ENCODE peak calls at places on chromosome 14, in nine cellular contexts. T is right cardiac atrium, S is ascending aorta, O is fibroblast of mammary gland, X is A172, C is C1 segment of cervical spinal cord, Q is AG08396, K is left colon, A is islet precursor cell. Z is an unnamed sample.

GRCh38 chr14:35388656-35389314 is 15.8 kb downstream of the NFKBIA start:
- DNase-seq in O (no peak), S (no peak), C (no peak), T (no peak), K (no peak), A (no peak), X (no peak), Q (no peak), Z (no peak)

GRCh38 chr14:30648471-30648870 is 26.4 kb downstream of the SCFD1 start:
- DNase-seq in S (no peak), K (no peak), O (no peak), Q (no peak), T (no peak), X (no peak), A (no peak), C (no peak), Z (no peak)

GRCh38 chr14:100827140-100827517 is 1.2 kb downstream of the MEG3 start:
- DNase-seq in X (no peak), K (no peak), O (no peak), T (peak), Q (peak), A (no peak), C (no peak), S (no peak), Z (no peak)

GRCh38 chr14:92555440-92556111 is 42.0 kb downstream of the RIN3 start:
- DNase-seq in T (no peak), K (no peak), S (no peak), Q (no peak), C (no peak), A (no peak), O (no peak), X (no peak), Z (no peak)

GRCh38 chr14:86035882-86036281 is 505.9 kb downstream of the FLRT2 start:
- DNase-seq in C (no peak), S (no peak), A (peak), X (no peak), T (no peak), O (peak), K (no peak), Q (peak), Z (no peak)

GRCh38 chr14:56805992-56806737 is 4.1 kb downstream of the OTX2 start:
- DNase-seq in Q (no peak), T (no peak), A (no peak), K (no peak), C (no peak), X (no peak), S (no peak), O (no peak), Z (no peak)

GRCh38 chr14:69713127-69713800 is 53.7 kb upstream of the SRSF5 start:
- DNase-seq in T (no peak), X (no peak), A (no peak), C (no peak), Q (no peak), O (no peak), K (peak), S (no peak), Z (no peak)

GRCh38 chr14:96205994-96206392 is 1.4 kb downstream of the BDKRB2 start:
- DNase-seq in A (no peak), Q (peak), T (no peak), K (no peak), S (no peak), C (no peak), X (no peak), O (no peak), Z (no peak)

GRCh38 chr14:68927089-68927488 is 52.0 kb downstream of the ACTN1 start:
- DNase-seq in T (no peak), K (no peak), Q (no peak), C (no peak), S (no peak), X (no peak), O (no peak), A (no peak), Z (no peak)

GRCh38 chr14:94123868-94124267 is 5.5 kb downstream of the IFI27L2 start:
- DNase-seq in K (no peak), T (no peak), C (no peak), O (no peak), S (peak), X (no peak), Q (no peak), A (peak), Z (no peak)

GRCh38 chr14:95184413-95184790 is 27.1 kb upstream of the DICER1 start:
- DNase-seq in C (no peak), Q (no peak), A (no peak), T (peak), K (no peak), O (no peak), S (no peak), X (no peak), Z (no peak)

GRCh38 chr14:89899917-89900680 is 54.4 kb downstream of the EFCAB11 start:
- DNase-seq in X (no peak), C (no peak), O (peak), A (no peak), K (no peak), S (no peak), T (no peak), Q (peak), Z (no peak)

GRCh38 chr14:91835920-91836843 is 31.2 kb downstream of the TC2N start:
- DNase-seq in C (no peak), A (peak), Q (peak), K (peak), S (peak), T (peak), O (no peak), X (no peak), Z (peak)

GRCh38 chr14:58465425-58465824 is 37.9 kb downstream of the KIAA0586 start:
- DNase-seq in Q (peak), O (peak), S (no peak), K (no peak), A (no peak), T (no peak), C (no peak), X (no peak), Z (no peak)

GRCh38 chr14:38279556-38279955 is 23.7 kb upstream of the CLEC14A start:
- DNase-seq in A (no peak), K (no peak), O (no peak), S (no peak), C (no peak), X (no peak), Q (no peak), T (no peak), Z (no peak)

GRCh38 chr14:33040548-33041140 is 102.0 kb downstream of the NPAS3 start:
- DNase-seq in A (no peak), T (no peak), C (no peak), K (no peak), X (no peak), Q (no peak), O (no peak), S (no peak), Z (no peak)

GRCh38 chr14:71354801-71355200 is 447.5 kb downstream of the PCNX1 start:
- DNase-seq in O (peak), X (no peak), Q (no peak), C (no peak), A (peak), T (no peak), K (no peak), S (no peak), Z (no peak)

GRCh38 chr14:59333668-59334067 is 131.5 kb downstream of the GPR135 start:
- DNase-seq in T (no peak), S (no peak), X (no peak), K (no peak), A (no peak), C (no peak), O (peak), Q (peak), Z (no peak)

GRCh38 chr14:95255013-95255412 is 64.7 kb downstream of the CLMN start:
- DNase-seq in K (no peak), Q (no peak), S (no peak), C (no peak), A (peak), T (no peak), O (no peak), X (no peak), Z (no peak)

GRCh38 chr14:88168498-88169165 is 154.4 kb downstream of the KCNK10 start:
- DNase-seq in O (peak), A (peak), Q (peak), C (no peak), K (peak), S (no peak), X (no peak), T (no peak), Z (peak)

GRCh38 chr14:96122496-96122895 is 82.1 kb upstream of the BDKRB2 start:
- DNase-seq in Q (peak), O (peak), C (no peak), K (no peak), S (no peak), T (no peak), A (peak), X (no peak), Z (peak)

GRCh38 chr14:68621400-68622365 is 171.2 kb downstream of the ZFP36L1 start:
- DNase-seq in Q (peak), S (peak), K (no peak), C (no peak), X (no peak), O (peak), A (peak), T (peak), Z (no peak)